ENCODE peak calls at places on chromosome 14, in six cellular contexts. J, P, X, Y, D and V are unnamed samples. For H3K4me1, the result is how much of the 10 kb centered on the place peaks cover.

GRCh38 chr14:56810341-56810740 is at the start of gene OTX2:
- DNase-seq in J (no peak), P (no peak), X (no peak), Y (no peak), D (no peak), V (no peak)

GRCh38 chr14:100428727-100429126 is 105.6 kb downstream of the SLC25A47 start:
- DNase-seq in J (no peak), P (no peak), X (no peak), Y (no peak), D (no peak), V (no peak)

GRCh38 chr14:48584031-48584430 is 908.6 kb upstream of the MDGA2 start:
- DNase-seq in J (no peak), P (no peak), X (no peak), Y (no peak), D (no peak), V (no peak)

GRCh38 chr14:80587096-80587724 is 354.3 kb downstream of the CEP128 start:
- DNase-seq in J (no peak), P (peak), X (no peak), Y (peak), D (no peak), V (no peak)

GRCh38 chr14:34496679-34497513 is 34.9 kb upstream of the SPTSSA start:
- DNase-seq in J (peak), P (peak), X (peak), Y (peak), D (peak), V (peak)

GRCh38 chr14:35247777-35248475 is 44.3 kb upstream of the PSMA6 start:
- DNase-seq in J (no peak), P (no peak), X (no peak), Y (no peak), D (no peak), V (no peak)

GRCh38 chr14:54784657-54785056 is 118.0 kb downstream of the GCH1 start:
- DNase-seq in J (peak), P (no peak), X (no peak), Y (no peak), D (peak), V (no peak)

GRCh38 chr14:99774526-99775307 is 18.5 kb upstream of the EML1 start:
- DNase-seq in J (no peak), P (no peak), X (peak), Y (no peak), D (no peak), V (no peak)

GRCh38 chr14:36258241-36258640 is 62.2 kb downstream of the MBIP start:
- DNase-seq in J (no peak), P (no peak), X (no peak), Y (no peak), D (no peak), V (no peak)

GRCh38 chr14:64049616-64050381 is 197.0 kb downstream of the SYNE2 start:
- DNase-seq in J (no peak), P (no peak), X (no peak), Y (no peak), D (no peak), V (no peak)

GRCh38 chr14:36941783-36942521 is 230.5 kb downstream of the SLC25A21 start:
- DNase-seq in J (peak), P (peak), X (peak), Y (peak), D (peak), V (peak)

GRCh38 chr14:73887116-73887490 is 444 bp downstream of the ZNF410 start:
- DNase-seq in J (no peak), P (no peak), X (no peak), Y (no peak), D (no peak), V (no peak)

GRCh38 chr14:34833545-34834523 is 41.3 kb downstream of the BAZ1A start:
- DNase-seq in J (no peak), P (no peak), X (no peak), Y (no peak), D (no peak), V (no peak)

GRCh38 chr14:97976861-97977260 is 1179.7 kb downstream of the VRK1 start:
- DNase-seq in J (peak), P (no peak), X (peak), Y (no peak), D (no peak), V (peak)

GRCh38 chr14:79436325-79436724 is 775.0 kb downstream of the DIO2 start:
- DNase-seq in J (no peak), P (no peak), X (no peak), Y (no peak), D (no peak), V (no peak)

GRCh38 chr14:24058260-24058950 is 6.6 kb downstream of the CARMIL3 start:
- DNase-seq in J (peak), P (no peak), X (peak), Y (peak), D (no peak), V (no peak)

GRCh38 chr14:98704441-98704840 is 567.6 kb downstream of the BCL11B start:
- DNase-seq in J (no peak), P (no peak), X (peak), Y (no peak), D (no peak), V (no peak)

GRCh38 chr14:54597795-54598443 is 31.0 kb downstream of the SAMD4A start:
- DNase-seq in J (no peak), P (no peak), X (no peak), Y (no peak), D (no peak), V (no peak)

GRCh38 chr14:101022916-101023435 is 119.5 kb upstream of the RTL1 start:
- DNase-seq in J (no peak), P (no peak), X (no peak), Y (no peak), D (peak), V (peak)

GRCh38 chr14:100874411-100875091 is 29.0 kb downstream of the RTL1 start:
- DNase-seq in J (no peak), P (no peak), X (no peak), Y (no peak), D (no peak), V (peak)

GRCh38 chr14:99357151-99357550 is 85.2 kb upstream of the BCL11B start:
- DNase-seq in J (no peak), P (no peak), X (no peak), Y (no peak), D (no peak), V (no peak)

GRCh38 chr14:76919431-76919810 is 93.2 kb downstream of the LRRC74A start:
- DNase-seq in J (no peak), P (no peak), X (no peak), Y (no peak), D (no peak), V (no peak)

GRCh38 chr14:24634158-24634557 is at the start of gene GZMB:
- DNase-seq in J (no peak), P (no peak), X (peak), Y (no peak), D (no peak), V (no peak)

GRCh38 chr14:29645117-29645516 is 282.5 kb downstream of the PRKD1 start:
- DNase-seq in J (no peak), P (no peak), X (no peak), Y (no peak), D (no peak), V (no peak)

GRCh38 chr14:59969319-59969718 is 49.4 kb downstream of the LRRC9 start:
- DNase-seq in J (no peak), P (no peak), X (no peak), Y (peak), D (no peak), V (no peak)

GRCh38 chr14:101184104-101184455 is 280.6 kb upstream of the RTL1 start:
- DNase-seq in J (no peak), P (no peak), X (no peak), Y (no peak), D (no peak), V (peak)

GRCh38 chr14:28102814-28103213 is 663.8 kb upstream of the FOXG1 start:
- DNase-seq in J (no peak), P (no peak), X (no peak), Y (no peak), D (no peak), V (no peak)

GRCh38 chr14:73188501-73188903 is 48.8 kb upstream of the PAPLN start:
- DNase-seq in J (no peak), P (no peak), X (no peak), Y (peak), D (no peak), V (no peak)

GRCh38 chr14:79511146-79511545 is 700.2 kb downstream of the DIO2 start:
- DNase-seq in J (no peak), P (no peak), X (no peak), Y (no peak), D (no peak), V (no peak)

GRCh38 chr14:73744175-73744867 is 30.1 kb upstream of the PNMA1 start:
- DNase-seq in J (no peak), P (no peak), X (peak), Y (no peak), D (no peak), V (no peak)

GRCh38 chr14:68951051-68951797 is 27.9 kb downstream of the ACTN1 start:
- DNase-seq in J (peak), P (peak), X (peak), Y (peak), D (peak), V (peak)

GRCh38 chr14:37874429-37875109 is 279.1 kb downstream of the TTC6 start:
- DNase-seq in J (no peak), P (peak), X (peak), Y (peak), D (peak), V (peak)

GRCh38 chr14:98112211-98112780 is 1159.7 kb downstream of the BCL11B start:
- DNase-seq in J (no peak), P (no peak), X (no peak), Y (no peak), D (no peak), V (no peak)

GRCh38 chr14:76550534-76550933 is 174.6 kb downstream of the ESRRB start:
- DNase-seq in J (no peak), P (peak), X (no peak), Y (no peak), D (no peak), V (no peak)

GRCh38 chr14:63286071-63286470 is 32.7 kb downstream of the GPHB5 start:
- DNase-seq in J (no peak), P (no peak), X (no peak), Y (no peak), D (no peak), V (no peak)

GRCh38 chr14:55071870-55072640 is 20.6 kb downstream of the MAPK1IP1L start:
- DNase-seq in J (no peak), P (no peak), X (no peak), Y (peak), D (peak), V (no peak)

GRCh38 chr14:100524933-100525243 is 62.3 kb downstream of the BEGAIN start:
- DNase-seq in J (no peak), P (no peak), X (no peak), Y (peak), D (no peak), V (peak)

GRCh38 chr14:52792097-52792415 is 649 bp upstream of the GNPNAT1 start:
- DNase-seq in J (no peak), P (no peak), X (no peak), Y (no peak), D (no peak), V (no peak)

GRCh38 chr14:69346710-69347109 is 51.4 kb downstream of the ERH start:
- DNase-seq in J (no peak), P (no peak), X (peak), Y (peak), D (no peak), V (no peak)

GRCh38 chr14:73833024-73833423 is 18.6 kb upstream of the PTGR2 start:
- DNase-seq in J (no peak), P (no peak), X (no peak), Y (no peak), D (no peak), V (no peak)

DNA sequence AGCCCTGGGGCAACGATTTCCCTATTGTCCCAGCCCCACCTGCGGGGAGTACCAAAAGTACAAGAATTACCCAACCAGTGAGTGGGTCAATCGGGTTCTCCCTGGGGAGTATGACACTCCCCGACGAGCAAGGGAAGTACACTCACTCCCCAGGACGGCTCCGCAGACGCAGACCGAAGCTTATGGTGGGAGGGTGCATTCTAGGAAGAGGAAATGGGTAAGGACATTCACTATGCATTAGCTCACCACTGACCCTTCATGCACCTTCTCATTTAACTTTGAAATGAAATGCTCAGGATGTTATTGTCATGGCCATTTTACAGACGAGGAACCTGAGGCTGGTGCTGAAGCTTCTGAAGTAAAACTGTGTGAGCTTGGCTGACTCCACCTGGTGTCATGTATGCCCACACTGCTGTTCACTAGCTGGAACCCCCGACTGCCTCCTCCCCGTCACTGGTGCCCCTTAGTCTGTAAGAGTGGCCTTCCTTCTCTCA is 45.8 kb upstream of the TMED10 start:
- DNase-seq in J (no peak), P (no peak), X (no peak), Y (no peak), D (peak), V (no peak)
- H3K27ac ChIP-seq in J (no peak), P (no peak), X (no peak), Y (peak), D (no peak), V (no peak)

DNA sequence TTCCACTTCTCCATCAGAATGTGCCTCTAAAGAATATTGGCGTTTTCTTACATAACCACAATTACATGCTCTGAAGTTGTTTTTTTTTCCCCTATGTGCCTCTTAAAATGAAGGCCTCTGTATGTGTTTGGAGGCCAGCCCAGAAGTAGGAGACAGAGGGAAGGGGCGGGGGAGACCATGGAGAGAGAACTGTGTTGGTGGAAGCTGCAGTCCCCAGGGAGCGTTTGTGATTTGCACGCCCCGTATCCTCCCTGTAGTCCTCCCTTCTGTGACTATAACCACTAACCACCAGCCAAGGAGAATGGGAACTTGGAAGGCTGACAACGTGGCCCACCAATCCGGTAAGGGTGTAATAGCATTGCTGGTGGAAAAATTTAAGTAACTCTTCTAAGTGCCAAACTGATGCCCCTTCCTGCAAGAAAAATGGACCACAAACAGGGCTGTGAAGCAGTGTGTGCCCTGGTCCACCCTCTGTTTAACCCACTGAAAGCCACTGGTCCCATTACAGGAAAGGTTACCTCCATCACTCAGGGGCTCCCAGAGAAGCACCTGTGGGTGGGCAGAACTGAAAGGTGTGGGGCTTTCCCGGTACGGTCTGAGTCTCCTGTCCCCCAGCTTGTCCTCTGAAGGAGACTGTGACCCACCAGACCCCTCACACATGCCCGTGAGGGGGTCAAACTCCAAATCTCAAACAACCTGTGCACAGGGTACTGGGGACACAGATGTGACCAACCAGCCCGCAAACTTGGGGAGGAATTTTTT is 36.8 kb downstream of the CCDC88C start:
- DNase-seq in J (no peak), P (no peak), X (peak), Y (no peak), D (peak), V (no peak)
- H3K4me1 ChIP-seq in J (under half), P (under half), X (under half), Y (under half), D (under half), V (under half)

GRCh38 chr14:39181026-39181692 is 6.1 kb downstream of the PNN start:
- DNase-seq in J (no peak), P (no peak), X (no peak), Y (no peak), D (no peak), V (no peak)
- TF ChIP-seq POLR2A in J (no peak), P (no peak), X (no peak), Y (no peak), D (no peak), V (no peak)

GRCh38 chr14:95338436-95338835 is 18.7 kb upstream of the CLMN start:
- DNase-seq in J (no peak), P (no peak), X (no peak), Y (no peak), D (no peak), V (no peak)

GRCh38 chr14:95341564-95341963 is 21.9 kb upstream of the CLMN start:
- DNase-seq in J (no peak), P (no peak), X (no peak), Y (no peak), D (peak), V (no peak)

GRCh38 chr14:95340201-95340697 is 20.5 kb upstream of the CLMN start:
- DNase-seq in J (no peak), P (no peak), X (peak), Y (peak), D (no peak), V (no peak)

GRCh38 chr14:95339301-95339865 is 19.7 kb upstream of the CLMN start:
- DNase-seq in J (no peak), P (no peak), X (peak), Y (no peak), D (no peak), V (no peak)

GRCh38 chr14:95341115-95341514 is 21.4 kb upstream of the CLMN start:
- DNase-seq in J (no peak), P (no peak), X (no peak), Y (no peak), D (no peak), V (no peak)
- H3K27ac ChIP-seq in J (no peak), P (no peak), X (peak), Y (peak), D (no peak), V (no peak)

GRCh38 chr14:50830044-50830931 is 674 bp downstream of the NIN start:
- DNase-seq in J (peak), P (no peak), X (peak), Y (peak), D (peak), V (peak)
- H3K4me1 ChIP-seq in J (under half), P (under half), X (under half), Y (under half), D (under half), V (under half)

GRCh38 chr14:31222834-31223233 is 15.2 kb upstream of the HECTD1 start:
- DNase-seq in J (no peak), P (no peak), X (no peak), Y (no peak), D (no peak), V (no peak)

GRCh38 chr14:31224808-31225207 is 17.2 kb upstream of the HECTD1 start:
- DNase-seq in J (no peak), P (no peak), X (no peak), Y (no peak), D (no peak), V (no peak)

GRCh38 chr14:31219169-31219568 is 11.6 kb upstream of the HECTD1 start:
- DNase-seq in J (no peak), P (no peak), X (no peak), Y (no peak), D (no peak), V (no peak)

GRCh38 chr14:31216359-31216758 is 8.8 kb upstream of the HECTD1 start:
- DNase-seq in J (no peak), P (no peak), X (no peak), Y (no peak), D (no peak), V (no peak)

DNA sequence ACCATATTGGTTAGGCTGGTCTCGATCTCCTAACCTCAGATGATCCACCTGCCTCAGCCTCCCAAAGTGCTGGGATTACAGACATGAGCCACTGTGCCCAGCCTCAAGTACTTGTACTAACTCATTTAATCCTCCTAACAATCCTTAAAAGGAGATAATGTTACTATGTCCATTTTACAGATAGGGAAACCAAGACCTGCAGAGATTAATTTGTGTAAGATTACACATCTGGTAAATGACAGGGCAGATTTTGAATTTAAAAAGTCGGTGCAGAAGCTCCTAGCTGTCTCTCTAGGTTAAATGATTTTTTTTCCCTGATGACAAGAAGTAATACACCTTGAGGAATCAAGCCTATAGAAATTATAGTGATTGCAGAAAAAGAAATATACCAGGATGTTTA is 13.7 kb upstream of the HECTD1 start:
- DNase-seq in J (no peak), P (no peak), X (no peak), Y (no peak), D (no peak), V (no peak)
- TF ChIP-seq POLR2A in J (no peak), P (no peak), X (no peak), Y (no peak), D (no peak), V (no peak)

DNA sequence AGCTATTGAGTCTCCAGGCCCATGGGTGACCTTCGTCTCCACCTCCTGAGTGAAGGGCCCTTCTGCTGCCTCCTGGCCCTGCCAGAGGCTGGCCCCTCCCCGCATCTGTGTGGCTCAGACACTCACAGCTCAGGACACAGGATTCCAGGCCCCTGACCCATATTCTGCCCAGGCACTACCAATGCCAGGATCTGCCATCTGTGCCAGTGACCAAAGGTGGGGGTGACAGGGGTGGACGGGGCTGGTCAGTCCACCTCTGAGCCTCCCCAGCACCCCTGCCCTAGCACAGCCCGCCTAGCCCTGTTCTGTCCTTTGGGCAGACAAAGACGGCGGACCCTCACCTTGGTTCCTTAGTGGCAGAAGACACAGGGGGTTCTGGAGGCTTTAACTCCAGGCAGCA is 2.8 kb downstream of the ASB2 start:
- DNase-seq in J (peak), P (no peak), X (no peak), Y (no peak), D (no peak), V (no peak)
- H3K27ac ChIP-seq in J (peak), P (no peak), X (peak), Y (no peak), D (peak), V (no peak)

GRCh38 chr14:104401785-104402184 is 177.8 kb upstream of the C14orf180 start:
- DNase-seq in J (no peak), P (no peak), X (no peak), Y (no peak), D (no peak), V (no peak)
- H3K4me1 ChIP-seq in J (under half), P (under half), X (under half), Y (under half), D (under half), V (under half)